ENCODE peak calls at places on chromosomes 5 and 9, in seven cellular contexts. One of them, this sample, is unnamed.

GRCh38 chr9:4986291-4986690 is 1.2 kb downstream of the JAK2 start:
- DNase-seq in GM12865: no peak
- DNase-seq in BJ: no peak
- DNase-seq in fibroblast of pulmonary artery: no peak
- DNase-seq in osteocyte: no peak
- DNase-seq in progenitor cell of endocrine pancreas: no peak
- DNase-seq in brain microvascular endothelial cell: no peak
- DNase-seq in this sample: no peak

GRCh38 chr5:73862796-73863195 is 236.8 kb downstream of the ARHGEF28 start:
- DNase-seq in brain microvascular endothelial cell: no peak
- DNase-seq in osteocyte: no peak
- DNase-seq in progenitor cell of endocrine pancreas: no peak
- DNase-seq in BJ: no peak
- DNase-seq in fibroblast of pulmonary artery: no peak
- DNase-seq in GM12865: no peak
- DNase-seq in this sample: no peak

GRCh38 chr5:134100283-134101011 is 14.0 kb upstream of the TCF7 start:
- DNase-seq in progenitor cell of endocrine pancreas: no peak
- DNase-seq in osteocyte: no peak
- DNase-seq in GM12865: peak; percentile 96
- DNase-seq in BJ: no peak
- DNase-seq in brain microvascular endothelial cell: peak; percentile 78
- DNase-seq in fibroblast of pulmonary artery: peak; percentile 73
- DNase-seq in this sample: peak; percentile 41

GRCh38 chr5:113510836-113511451 is 2.5 kb upstream of the YTHDC2 start:
- DNase-seq in BJ: no peak
- DNase-seq in GM12865: peak; percentile 42
- DNase-seq in brain microvascular endothelial cell: no peak
- DNase-seq in fibroblast of pulmonary artery: peak; percentile 82
- DNase-seq in osteocyte: no peak
- DNase-seq in progenitor cell of endocrine pancreas: no peak
- DNase-seq in this sample: peak; percentile 58

GRCh38 chr5:125719681-125720676 is 703.2 kb upstream of the GRAMD2B start:
- DNase-seq in BJ: peak; percentile 12
- DNase-seq in progenitor cell of endocrine pancreas: no peak
- DNase-seq in fibroblast of pulmonary artery: no peak
- DNase-seq in brain microvascular endothelial cell: no peak
- DNase-seq in GM12865: no peak
- DNase-seq in osteocyte: no peak
- DNase-seq in this sample: no peak

GRCh38 chr9:114565204-114565603 is 22.4 kb upstream of the ATP6V1G1 start:
- DNase-seq in osteocyte: no peak
- DNase-seq in progenitor cell of endocrine pancreas: no peak
- DNase-seq in GM12865: no peak
- DNase-seq in brain microvascular endothelial cell: no peak
- DNase-seq in BJ: no peak
- DNase-seq in fibroblast of pulmonary artery: no peak
- DNase-seq in this sample: no peak

GRCh38 chr9:112421771-112422222 is 41.9 kb downstream of the HSDL2 start:
- DNase-seq in BJ: no peak
- DNase-seq in brain microvascular endothelial cell: peak; percentile 5
- DNase-seq in osteocyte: no peak
- DNase-seq in progenitor cell of endocrine pancreas: no peak
- DNase-seq in fibroblast of pulmonary artery: peak; percentile 3
- DNase-seq in GM12865: no peak
- DNase-seq in this sample: peak; percentile 27

GRCh38 chr9:16236882-16237281 is 633.6 kb downstream of the BNC2 start:
- DNase-seq in BJ: peak; percentile 42
- DNase-seq in fibroblast of pulmonary artery: peak; percentile 44
- DNase-seq in progenitor cell of endocrine pancreas: no peak
- DNase-seq in brain microvascular endothelial cell: no peak
- DNase-seq in osteocyte: no peak
- DNase-seq in GM12865: no peak
- DNase-seq in this sample: no peak

GRCh38 chr5:179285236-179285635 is 60.0 kb downstream of the ADAMTS2 start:
- DNase-seq in progenitor cell of endocrine pancreas: no peak
- DNase-seq in osteocyte: no peak
- DNase-seq in BJ: no peak
- DNase-seq in brain microvascular endothelial cell: no peak
- DNase-seq in fibroblast of pulmonary artery: peak; percentile 44
- DNase-seq in GM12865: no peak
- DNase-seq in this sample: no peak

GRCh38 chr5:115372121-115372520 is 75.7 kb upstream of the CCDC112 start:
- DNase-seq in progenitor cell of endocrine pancreas: no peak
- DNase-seq in BJ: no peak
- DNase-seq in osteocyte: no peak
- DNase-seq in fibroblast of pulmonary artery: peak; percentile 50
- DNase-seq in GM12865: no peak
- DNase-seq in brain microvascular endothelial cell: no peak
- DNase-seq in this sample: no peak

GRCh38 chr5:115377468-115378217 is 81.2 kb upstream of the CCDC112 start:
- DNase-seq in BJ: peak; percentile 93
- DNase-seq in brain microvascular endothelial cell: peak; percentile 69
- DNase-seq in fibroblast of pulmonary artery: peak; percentile 84
- DNase-seq in progenitor cell of endocrine pancreas: no peak
- DNase-seq in osteocyte: no peak
- DNase-seq in GM12865: peak; percentile 44
- DNase-seq in this sample: peak; percentile 97

GRCh38 chr5:115375922-115376321 is 79.5 kb upstream of the CCDC112 start:
- DNase-seq in progenitor cell of endocrine pancreas: no peak
- DNase-seq in GM12865: no peak
- DNase-seq in fibroblast of pulmonary artery: peak; percentile 36
- DNase-seq in BJ: no peak
- DNase-seq in brain microvascular endothelial cell: no peak
- DNase-seq in osteocyte: no peak
- DNase-seq in this sample: no peak

GRCh38 chr5:115378754-115379153 is 82.3 kb upstream of the CCDC112 start:
- DNase-seq in progenitor cell of endocrine pancreas: no peak
- DNase-seq in GM12865: no peak
- DNase-seq in fibroblast of pulmonary artery: no peak
- DNase-seq in osteocyte: no peak
- DNase-seq in brain microvascular endothelial cell: no peak
- DNase-seq in BJ: no peak
- DNase-seq in this sample: no peak

DNA sequence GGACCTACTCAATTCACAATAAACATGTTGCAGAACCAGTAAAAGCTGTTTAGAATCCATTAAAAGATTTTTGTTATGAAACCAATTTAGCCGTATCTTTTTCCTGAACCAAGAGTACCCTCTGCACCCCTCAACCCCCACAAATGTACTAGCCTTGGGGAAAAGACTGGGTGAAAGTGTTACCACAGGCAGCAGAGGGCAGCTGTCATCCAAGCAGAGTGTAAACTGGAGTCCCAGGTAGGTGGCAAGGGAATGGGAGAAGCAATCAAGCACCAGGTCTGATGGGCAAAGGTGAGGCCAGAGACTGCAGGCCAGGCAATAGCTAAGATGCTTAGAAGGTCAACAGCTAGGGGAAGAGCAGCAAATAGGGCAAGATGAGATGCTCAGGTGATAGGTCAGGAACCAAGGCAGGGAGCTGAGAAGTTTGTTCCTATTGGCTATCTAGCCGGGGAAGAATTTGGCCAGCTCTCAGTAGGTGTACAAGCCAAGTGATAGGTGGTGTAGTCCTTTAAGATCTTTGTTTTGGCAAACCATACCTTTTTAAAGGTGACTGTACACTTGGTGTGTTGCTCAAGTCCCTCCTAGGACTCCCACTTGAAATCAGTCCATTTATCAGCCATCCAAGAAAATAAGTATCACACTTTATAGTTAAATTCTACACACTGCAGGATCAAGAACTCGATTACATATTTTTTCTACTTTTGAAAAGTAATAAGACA is 77.8 kb upstream of the CCDC112 start:
- DNase-seq in fibroblast of pulmonary artery: no peak
- DNase-seq in brain microvascular endothelial cell: no peak
- DNase-seq in GM12865: no peak
- DNase-seq in BJ: no peak
- DNase-seq in progenitor cell of endocrine pancreas: no peak
- DNase-seq in osteocyte: no peak
- DNase-seq in this sample: no peak
- TF ChIP-seq CTCF in fibroblast of pulmonary artery: no peak
- TF ChIP-seq CTCF in brain microvascular endothelial cell: peak; percentile 37
- TF ChIP-seq CTCF in GM12865: no peak
- TF ChIP-seq CTCF in BJ: no peak
- TF ChIP-seq CTCF in progenitor cell of endocrine pancreas: no peak
- TF ChIP-seq CTCF in osteocyte: no peak
- TF ChIP-seq CTCF in this sample: no peak

GRCh38 chr9:104386425-104387069 is 117.5 kb upstream of the OR13F1 start:
- DNase-seq in GM12865: peak; percentile 37
- DNase-seq in osteocyte: no peak
- DNase-seq in BJ: no peak
- DNase-seq in progenitor cell of endocrine pancreas: no peak
- DNase-seq in fibroblast of pulmonary artery: peak; percentile 65
- DNase-seq in brain microvascular endothelial cell: peak; percentile 17
- DNase-seq in this sample: peak; percentile 12
- TF ChIP-seq CTCF in GM12865: peak; percentile 55
- TF ChIP-seq CTCF in osteocyte: peak; percentile 78
- TF ChIP-seq CTCF in BJ: peak; percentile 66
- TF ChIP-seq CTCF in progenitor cell of endocrine pancreas: peak; percentile 86
- TF ChIP-seq CTCF in fibroblast of pulmonary artery: peak; percentile 81
- TF ChIP-seq CTCF in brain microvascular endothelial cell: peak; percentile 63
- TF ChIP-seq CTCF in this sample: peak; percentile 79

GRCh38 chr5:5340206-5340729 is 82.2 kb upstream of the ICE1 start:
- DNase-seq in progenitor cell of endocrine pancreas: no peak
- DNase-seq in GM12865: no peak
- DNase-seq in BJ: peak; percentile 93
- DNase-seq in brain microvascular endothelial cell: peak; percentile 97
- DNase-seq in fibroblast of pulmonary artery: peak; percentile 90
- DNase-seq in osteocyte: peak; percentile 92
- DNase-seq in this sample: peak; percentile 87
- TF ChIP-seq CTCF in progenitor cell of endocrine pancreas: peak; percentile 39
- TF ChIP-seq CTCF in GM12865: no peak
- TF ChIP-seq CTCF in BJ: peak; percentile 89
- TF ChIP-seq CTCF in brain microvascular endothelial cell: peak; percentile 86
- TF ChIP-seq CTCF in fibroblast of pulmonary artery: peak; percentile 67
- TF ChIP-seq CTCF in osteocyte: peak; percentile 82
- TF ChIP-seq CTCF in this sample: peak; percentile 77

DNA sequence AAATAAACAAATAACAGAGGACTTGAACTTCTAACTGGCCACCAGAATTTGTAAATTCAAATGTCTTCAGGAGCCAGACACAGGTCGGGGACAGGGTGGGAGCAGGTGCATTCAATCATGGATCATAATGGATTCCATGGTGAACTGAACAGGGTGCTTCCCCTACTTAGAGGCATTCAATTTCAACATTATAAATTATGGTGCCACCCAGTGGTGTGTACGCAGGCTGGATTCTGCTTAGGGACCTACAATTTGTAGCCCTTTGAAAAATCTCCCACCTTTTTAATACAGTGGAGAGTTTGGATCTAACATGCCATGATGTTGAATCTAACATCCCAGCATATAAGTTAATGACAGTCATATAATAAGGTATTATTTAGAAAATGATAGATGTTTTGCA is 22.3 kb downstream of the KLF9 start:
- DNase-seq in GM12865: no peak
- DNase-seq in progenitor cell of endocrine pancreas: no peak
- DNase-seq in fibroblast of pulmonary artery: no peak
- DNase-seq in osteocyte: no peak
- DNase-seq in brain microvascular endothelial cell: no peak
- DNase-seq in BJ: no peak
- DNase-seq in this sample: no peak
- TF ChIP-seq CTCF in GM12865: no peak
- TF ChIP-seq CTCF in progenitor cell of endocrine pancreas: peak; percentile 12
- TF ChIP-seq CTCF in fibroblast of pulmonary artery: peak; percentile 38
- TF ChIP-seq CTCF in osteocyte: peak; percentile 43
- TF ChIP-seq CTCF in brain microvascular endothelial cell: peak; percentile 52
- TF ChIP-seq CTCF in BJ: no peak
- TF ChIP-seq CTCF in this sample: peak; percentile 63

This sample was measured in HFFc6.